ENCODE peak calls at places on chromosomes 11 and 22, in six cellular contexts. M, Q, A, Z, Y and N are unnamed samples.

GRCh38 chr11:93490996-93491618 is 52.1 kb downstream of the SMCO4 start:
- DNase-seq in M (no peak), Q (no peak), A (no peak), Z (no peak), Y (no peak), N (no peak)

GRCh38 chr11:107043242-107043991 is 25.1 kb upstream of the GUCY1A2 start:
- DNase-seq in M (no peak), Q (no peak), A (peak; percentile 97), Z (no peak), Y (no peak), N (no peak)

GRCh38 chr11:2092956-2093412 is 46.2 kb downstream of the IGF2 start:
- DNase-seq in M (peak; percentile 97), Q (no peak), A (peak; percentile 59), Z (no peak), Y (peak; percentile 60), N (peak; percentile 92)

GRCh38 chr11:17506314-17506713 is 29.7 kb upstream of the ABCC8 start:
- DNase-seq in M (no peak), Q (no peak), A (no peak), Z (no peak), Y (no peak), N (no peak)

GRCh38 chr11:13225058-13226001 is 52.3 kb upstream of the BMAL1 start:
- DNase-seq in M (no peak), Q (no peak), A (peak; percentile 30), Z (no peak), Y (no peak), N (no peak)

GRCh38 chr11:121553806-121554205 is 101.0 kb upstream of the SORL1-AS1 start:
- DNase-seq in M (no peak), Q (no peak), A (no peak), Z (no peak), Y (no peak), N (peak; percentile 96)

GRCh38 chr11:60950024-60950423 is 2.0 kb downstream of the SLC15A3 start:
- DNase-seq in M (no peak), Q (no peak), A (no peak), Z (no peak), Y (no peak), N (no peak)

GRCh38 chr11:45848654-45849081 is 1.4 kb downstream of the CRY2 start:
- DNase-seq in M (no peak), Q (no peak), A (peak; percentile 20), Z (no peak), Y (no peak), N (no peak)

GRCh38 chr11:128575174-128575955 is 12.0 kb downstream of the ETS1 start:
- DNase-seq in M (no peak), Q (no peak), A (no peak), Z (no peak), Y (no peak), N (no peak)

GRCh38 chr11:95891423-95892177 is 32.3 kb downstream of the MTMR2 start:
- DNase-seq in M (no peak), Q (no peak), A (peak; percentile 18), Z (no peak), Y (no peak), N (no peak)

GRCh38 chr22:35944458-35944857 is 84.2 kb downstream of the RBFOX2 start:
- DNase-seq in M (no peak), Q (no peak), A (no peak), Z (no peak), Y (no peak), N (no peak)

GRCh38 chr22:37210041-37210803 is 2.1 kb downstream of the SSTR3 start:
- DNase-seq in M (peak; percentile 50), Q (no peak), A (no peak), Z (no peak), Y (no peak), N (no peak)

GRCh38 chr11:19873730-19874129 is 161.1 kb downstream of the NAV2 start:
- DNase-seq in M (no peak), Q (no peak), A (no peak), Z (no peak), Y (no peak), N (no peak)

GRCh38 chr11:123122341-123122740 is 60.4 kb upstream of the HSPA8 start:
- DNase-seq in M (no peak), Q (no peak), A (no peak), Z (no peak), Y (no peak), N (peak; percentile 49)

GRCh38 chr22:20151276-20151588 is 377 bp upstream of the CCDC188 start:
- DNase-seq in M (no peak), Q (no peak), A (no peak), Z (no peak), Y (no peak), N (no peak)

GRCh38 chr11:65036931-65037330 is 4.1 kb upstream of the SAC3D1 start:
- DNase-seq in M (peak; percentile 65), Q (peak; percentile 80), A (no peak), Z (no peak), Y (no peak), N (peak; percentile 82)

GRCh38 chr11:48019230-48019584 is 38.8 kb downstream of the PTPRJ start:
- DNase-seq in M (no peak), Q (no peak), A (no peak), Z (no peak), Y (peak; percentile 50), N (no peak)

GRCh38 chr11:16785520-16786128 is 47.2 kb downstream of the C11orf58 start:
- DNase-seq in M (no peak), Q (peak; percentile 70), A (peak; percentile 56), Z (no peak), Y (peak; percentile 71), N (peak; percentile 59)

GRCh38 chr22:36901411-36902142 is 11.9 kb upstream of the CSF2RB start:
- DNase-seq in M (no peak), Q (no peak), A (no peak), Z (no peak), Y (no peak), N (no peak)